ENCODE peak calls at places on chromosome 19, in five cellular contexts. Q is uterus, V is HepG2, N is pancreas, K is cardiac muscle cell. E is an unnamed sample.

GRCh38 chr19:47601180-47601904 is 7.6 kb upstream of the BICRA start:
- DNase-seq in Q (no peak), V (peak), N (peak), K (no peak), E (peak)

GRCh38 chr19:50264483-50265186 is 61.2 kb downstream of the MYH14 start:
- DNase-seq in Q (no peak), V (peak), N (no peak), K (no peak), E (no peak)

GRCh38 chr19:9644472-9644871 is 23.4 kb upstream of the ZNF561 start:
- DNase-seq in Q (no peak), V (no peak), N (no peak), K (no peak), E (no peak)

GRCh38 chr19:16566161-16566560 is 6.1 kb downstream of the SLC35E1 start:
- DNase-seq in Q (no peak), V (no peak), N (no peak), K (no peak), E (peak)

GRCh38 chr19:9586764-9587163 is 2.5 kb upstream of the ZNF121 start:
- DNase-seq in Q (peak), V (peak), N (peak), K (peak), E (peak)

GRCh38 chr19:32677657-32678056 is 2.0 kb downstream of the RGS9BP start:
- DNase-seq in Q (no peak), V (no peak), N (no peak), K (peak), E (no peak)

GRCh38 chr19:58572818-58573657 is at the start of gene MZF1:
- DNase-seq in Q (peak), V (peak), N (peak), K (peak), E (peak)

GRCh38 chr19:4688587-4688986 is 18.4 kb upstream of the MYDGF start:
- DNase-seq in Q (no peak), V (no peak), N (no peak), K (no peak), E (no peak)

GRCh38 chr19:48445256-48445605 is 552 bp upstream of the GRWD1 start:
- DNase-seq in Q (peak), V (peak), N (no peak), K (peak), E (no peak)

GRCh38 chr19:34235425-34235940 is 18.9 kb upstream of the GARRE1 start:
- DNase-seq in Q (no peak), V (no peak), N (no peak), K (no peak), E (no peak)

GRCh38 chr19:29631450-29631849 is 25.4 kb downstream of the POP4 start:
- DNase-seq in Q (no peak), V (no peak), N (no peak), K (no peak), E (no peak)

GRCh38 chr19:13937479-13938360 is 497 bp downstream of the PODNL1 start:
- DNase-seq in Q (no peak), V (no peak), N (no peak), K (no peak), E (no peak)

GRCh38 chr19:31448221-31448657 is 99.0 kb upstream of the TSHZ3 start:
- DNase-seq in Q (peak), V (no peak), N (peak), K (peak), E (peak)

GRCh38 chr19:46860846-46861690 is at the start of gene ARHGAP35:
- DNase-seq in Q (peak), V (no peak), N (peak), K (no peak), E (peak)

GRCh38 chr19:16327501-16327900 is 2.9 kb downstream of the KLF2 start:
- DNase-seq in Q (no peak), V (no peak), N (no peak), K (no peak), E (no peak)

GRCh38 chr19:57338798-57339378 is 12.2 kb upstream of the ZNF304 start:
- DNase-seq in Q (no peak), V (no peak), N (no peak), K (no peak), E (no peak)

GRCh38 chr19:2394669-2395292 is 32.6 kb downstream of the TIMM13 start:
- DNase-seq in Q (no peak), V (peak), N (no peak), K (no peak), E (peak)

GRCh38 chr19:10305139-10305806 is 4.3 kb downstream of the ZGLP1 start:
- DNase-seq in Q (no peak), V (no peak), N (no peak), K (no peak), E (no peak)

GRCh38 chr19:5397804-5398692 is 57.2 kb upstream of the ZNRF4 start:
- DNase-seq in Q (no peak), V (peak), N (no peak), K (peak), E (no peak)

GRCh38 chr19:16117594-16118033 is 5.9 kb downstream of the RAB8A start:
- DNase-seq in Q (no peak), V (no peak), N (no peak), K (no peak), E (no peak)

DNA sequence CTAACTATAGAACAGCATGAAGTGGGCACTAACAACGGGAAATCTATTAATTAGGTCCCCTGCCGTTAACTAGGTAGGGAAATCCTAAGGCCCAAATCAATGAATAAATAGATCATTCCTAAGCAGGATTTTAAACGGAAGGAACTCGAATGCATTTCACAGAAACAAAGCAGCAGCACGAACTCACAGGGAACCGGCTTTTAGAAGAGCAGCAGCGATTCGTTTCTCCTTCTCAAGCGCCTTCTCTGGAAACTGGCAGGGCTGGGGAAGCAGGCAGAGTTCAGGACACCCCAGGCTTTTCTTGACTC is 786 bp downstream of the ZFP30 start:
- DNase-seq in Q (no peak), V (no peak), N (no peak), K (peak), E (peak)
- H3K27ac ChIP-seq in Q (peak), V (peak), N (no peak), K (peak), E (peak)

GRCh38 chr19:6483235-6483634 is 1.6 kb upstream of the DENND1C start:
- DNase-seq in Q (no peak), V (no peak), N (no peak), K (no peak), E (no peak)

GRCh38 chr19:6479836-6480398 is 1.7 kb downstream of the DENND1C start:
- DNase-seq in Q (no peak), V (no peak), N (no peak), K (no peak), E (no peak)

GRCh38 chr19:6480843-6481415 is 658 bp downstream of the DENND1C start:
- DNase-seq in Q (no peak), V (no peak), N (no peak), K (no peak), E (no peak)

GRCh38 chr19:6482343-6482686 is 728 bp upstream of the DENND1C start:
- DNase-seq in Q (no peak), V (no peak), N (no peak), K (no peak), E (no peak)

GRCh38 chr19:6481541-6482342 is at the start of gene DENND1C:
- DNase-seq in Q (no peak), V (peak), N (no peak), K (peak), E (peak)
- H3K4me3 ChIP-seq in Q (no peak), V (no peak), N (peak), K (no peak), E (peak)

DNA sequence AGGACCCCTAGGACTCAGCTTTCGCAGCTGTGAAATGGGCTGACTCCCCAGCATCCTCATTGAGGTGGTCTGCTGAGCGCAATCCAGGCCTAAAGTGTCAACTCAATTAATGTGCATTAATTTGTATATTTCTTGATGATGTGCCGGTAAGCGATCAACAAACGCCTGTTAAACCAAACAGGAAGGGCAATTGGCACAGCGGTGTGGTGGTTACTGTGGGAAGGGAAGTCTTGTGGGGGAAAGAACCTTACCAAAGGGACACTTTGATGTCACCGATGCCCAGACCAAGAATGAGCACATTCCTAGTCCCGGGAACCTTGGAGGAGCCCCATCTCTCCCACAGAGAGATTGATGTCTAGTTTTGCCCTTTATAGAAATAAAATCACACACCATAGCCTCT is 1.6 kb downstream of the JAK3 start:
- DNase-seq in Q (no peak), V (no peak), N (no peak), K (no peak), E (no peak)
- H3K27ac ChIP-seq in Q (no peak), V (no peak), N (no peak), K (no peak), E (no peak)

GRCh38 chr19:409515-410242 is 732 bp upstream of the C2CD4C start:
- DNase-seq in Q (no peak), V (no peak), N (no peak), K (peak), E (no peak)

GRCh38 chr19:407501-408440 is 1.2 kb downstream of the C2CD4C start:
- DNase-seq in Q (no peak), V (no peak), N (no peak), K (no peak), E (no peak)

GRCh38 chr19:409006-409514 is at the start of gene C2CD4C:
- DNase-seq in Q (no peak), V (no peak), N (no peak), K (peak), E (no peak)

GRCh38 chr19:406999-407491 is 1.9 kb downstream of the C2CD4C start:
- DNase-seq in Q (no peak), V (no peak), N (no peak), K (no peak), E (no peak)

GRCh38 chr19:408441-409005 is 424 bp downstream of the C2CD4C start:
- DNase-seq in Q (no peak), V (no peak), N (no peak), K (peak), E (no peak)
- H3K4me3 ChIP-seq in Q (peak), V (no peak), N (peak), K (peak), E (no peak)

GRCh38 chr19:7395793-7396192 is 47.1 kb downstream of the ARHGEF18 start:
- DNase-seq in Q (no peak), V (no peak), N (no peak), K (no peak), E (peak)
- H3K27ac ChIP-seq in Q (no peak), V (peak), N (no peak), K (no peak), E (peak)

E was measured in small intestine.